ENCODE peak calls at places on chromosomes 16 and 17, in five cellular contexts. One of them, this sample, is unnamed.

GRCh38 chr16:1152123-1152638 is 725 bp upstream of the CACNA1H start:
- DNase-seq in tibial artery: no peak
- DNase-seq in CD8-positive, alpha-beta T cell: peak
- DNase-seq in NB4: no peak
- DNase-seq in PC-9: no peak
- DNase-seq in this sample: no peak

GRCh38 chr17:57966246-57966645 is 11.0 kb upstream of the CUEDC1 start:
- DNase-seq in tibial artery: no peak
- DNase-seq in CD8-positive, alpha-beta T cell: no peak
- DNase-seq in NB4: no peak
- DNase-seq in PC-9: no peak
- DNase-seq in this sample: no peak

GRCh38 chr16:55622930-55623561 is 32.7 kb upstream of the SLC6A2 start:
- DNase-seq in tibial artery: no peak
- DNase-seq in CD8-positive, alpha-beta T cell: no peak
- DNase-seq in NB4: peak
- DNase-seq in PC-9: peak
- DNase-seq in this sample: no peak

GRCh38 chr16:54270711-54271110 is 15.9 kb downstream of the IRX3 start:
- DNase-seq in tibial artery: peak
- DNase-seq in CD8-positive, alpha-beta T cell: no peak
- DNase-seq in NB4: peak
- DNase-seq in PC-9: no peak
- DNase-seq in this sample: no peak

GRCh38 chr16:67016681-67017450 is 12.1 kb upstream of the CBFB start:
- DNase-seq in tibial artery: peak
- DNase-seq in CD8-positive, alpha-beta T cell: no peak
- DNase-seq in NB4: no peak
- DNase-seq in PC-9: no peak
- DNase-seq in this sample: no peak

GRCh38 chr16:1543085-1543896 is 9.8 kb downstream of the TMEM204 start:
- DNase-seq in tibial artery: peak
- DNase-seq in CD8-positive, alpha-beta T cell: peak
- DNase-seq in NB4: peak
- DNase-seq in PC-9: peak
- DNase-seq in this sample: peak

GRCh38 chr16:85005278-85006069 is 5.9 kb downstream of the ZDHHC7 start:
- DNase-seq in tibial artery: peak
- DNase-seq in CD8-positive, alpha-beta T cell: no peak
- DNase-seq in NB4: no peak
- DNase-seq in PC-9: no peak
- DNase-seq in this sample: no peak

GRCh38 chr17:53950207-53950857 is 127.6 kb downstream of the KIF2B start:
- DNase-seq in tibial artery: no peak
- DNase-seq in CD8-positive, alpha-beta T cell: no peak
- DNase-seq in NB4: peak
- DNase-seq in PC-9: no peak
- DNase-seq in this sample: no peak

GRCh38 chr17:43521389-43521788 is 24.8 kb downstream of the ETV4 start:
- DNase-seq in tibial artery: peak
- DNase-seq in CD8-positive, alpha-beta T cell: no peak
- DNase-seq in NB4: no peak
- DNase-seq in PC-9: no peak
- DNase-seq in this sample: no peak

GRCh38 chr17:37088913-37089312 is 140.2 kb downstream of the AATF start:
- DNase-seq in tibial artery: no peak
- DNase-seq in CD8-positive, alpha-beta T cell: no peak
- DNase-seq in NB4: no peak
- DNase-seq in PC-9: no peak
- DNase-seq in this sample: no peak

GRCh38 chr17:80671039-80671822 is 126.6 kb downstream of the RPTOR start:
- DNase-seq in tibial artery: no peak
- DNase-seq in CD8-positive, alpha-beta T cell: no peak
- DNase-seq in NB4: no peak
- DNase-seq in PC-9: no peak
- DNase-seq in this sample: no peak

GRCh38 chr16:9798952-9799590 is 383.2 kb downstream of the GRIN2A start:
- DNase-seq in tibial artery: no peak
- DNase-seq in CD8-positive, alpha-beta T cell: no peak
- DNase-seq in NB4: no peak
- DNase-seq in PC-9: no peak
- DNase-seq in this sample: no peak

GRCh38 chr17:36880506-36880905 is 56.8 kb upstream of the LHX1 start:
- DNase-seq in tibial artery: no peak
- DNase-seq in CD8-positive, alpha-beta T cell: no peak
- DNase-seq in NB4: no peak
- DNase-seq in PC-9: no peak
- DNase-seq in this sample: no peak

GRCh38 chr17:55264273-55264639 is 504 bp upstream of the HLF start:
- DNase-seq in tibial artery: no peak
- DNase-seq in CD8-positive, alpha-beta T cell: no peak
- DNase-seq in NB4: no peak
- DNase-seq in PC-9: no peak
- DNase-seq in this sample: no peak

GRCh38 chr17:44522883-44523671 is 19.9 kb upstream of the GPATCH8 start:
- DNase-seq in tibial artery: peak
- DNase-seq in CD8-positive, alpha-beta T cell: peak
- DNase-seq in NB4: peak
- DNase-seq in PC-9: no peak
- DNase-seq in this sample: peak

GRCh38 chr16:11708421-11708820 is 34.2 kb downstream of the TXNDC11 start:
- DNase-seq in tibial artery: no peak
- DNase-seq in CD8-positive, alpha-beta T cell: no peak
- DNase-seq in NB4: no peak
- DNase-seq in PC-9: no peak
- DNase-seq in this sample: no peak

GRCh38 chr17:61335105-61335844 is 64.4 kb upstream of the TBX2 start:
- DNase-seq in tibial artery: no peak
- DNase-seq in CD8-positive, alpha-beta T cell: no peak
- DNase-seq in NB4: no peak
- DNase-seq in PC-9: no peak
- DNase-seq in this sample: no peak

GRCh38 chr16:22388101-22388644 is 13.8 kb upstream of the CDR2 start:
- DNase-seq in tibial artery: no peak
- DNase-seq in CD8-positive, alpha-beta T cell: no peak
- DNase-seq in NB4: no peak
- DNase-seq in PC-9: no peak
- DNase-seq in this sample: no peak

DNA sequence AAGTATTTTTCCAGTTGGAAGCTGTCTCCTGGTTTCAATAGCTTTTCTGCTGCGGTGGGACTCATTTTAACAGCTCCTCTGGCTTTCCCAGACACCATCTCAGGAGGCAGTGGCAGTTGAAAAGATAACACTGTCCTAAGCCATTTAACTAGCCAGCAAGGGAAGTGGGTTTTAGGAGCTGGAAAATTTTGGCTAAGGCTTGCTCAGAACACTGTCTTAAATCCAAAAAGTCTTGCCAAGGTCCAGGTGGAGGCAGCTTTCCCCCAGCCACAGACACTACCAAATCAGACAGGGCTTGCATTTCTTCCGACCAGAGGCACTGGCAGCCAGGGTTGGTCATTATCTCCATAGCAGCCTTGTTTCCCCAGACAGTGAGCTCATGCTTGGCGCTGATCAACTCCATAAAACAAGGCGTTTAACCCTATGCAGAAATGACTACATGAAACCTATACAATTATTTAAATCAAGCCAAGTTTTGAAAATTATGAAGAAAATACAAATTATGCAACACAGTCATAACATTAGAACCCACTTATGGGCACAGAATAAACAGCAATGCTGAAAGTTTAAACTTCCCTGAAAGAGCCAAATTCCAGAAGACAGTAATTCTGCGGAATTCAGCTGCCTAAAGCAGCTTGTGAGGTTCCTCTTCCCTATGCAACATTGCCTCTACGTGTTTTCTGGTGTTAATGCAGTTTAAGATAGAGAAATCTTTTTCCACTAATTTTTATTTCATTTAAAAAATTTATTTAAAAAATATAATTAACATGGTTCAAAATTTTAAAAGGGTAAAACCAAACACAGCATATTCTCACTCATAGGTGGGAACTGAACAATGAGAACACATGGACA is 25.0 kb downstream of the GABARAPL2 start:
- DNase-seq in tibial artery: peak
- DNase-seq in CD8-positive, alpha-beta T cell: no peak
- DNase-seq in NB4: no peak
- DNase-seq in PC-9: no peak
- DNase-seq in this sample: no peak
- H3K4me3 ChIP-seq in tibial artery: no peak
- H3K4me3 ChIP-seq in CD8-positive, alpha-beta T cell: no peak
- H3K4me3 ChIP-seq in NB4: no peak
- H3K4me3 ChIP-seq in PC-9: no peak
- H3K4me3 ChIP-seq in this sample: no peak

DNA sequence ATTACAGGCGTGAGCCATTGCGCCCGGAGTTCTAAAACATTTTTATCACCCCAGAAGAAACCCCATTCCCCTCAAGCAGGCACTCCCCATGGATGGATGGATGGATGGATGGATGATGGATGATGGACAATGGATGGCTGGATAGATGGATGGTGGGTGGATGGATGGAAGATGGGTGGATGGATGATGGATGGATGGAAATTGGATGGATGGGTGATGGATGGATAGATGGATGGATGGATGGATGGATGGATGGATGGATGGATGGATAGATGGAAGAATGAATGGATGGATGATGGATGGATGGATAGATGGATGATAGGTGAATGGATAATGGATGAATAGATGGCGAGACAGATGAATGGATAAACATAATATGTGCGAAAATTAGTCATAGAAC is 16.5 kb downstream of the PLA2G10 start:
- DNase-seq in tibial artery: no peak
- DNase-seq in CD8-positive, alpha-beta T cell: no peak
- DNase-seq in NB4: no peak
- DNase-seq in PC-9: no peak
- DNase-seq in this sample: no peak
- TF ChIP-seq CTCF in tibial artery: no peak
- TF ChIP-seq CTCF in CD8-positive, alpha-beta T cell: no peak
- TF ChIP-seq CTCF in NB4: no peak
- TF ChIP-seq CTCF in PC-9: no peak
- TF ChIP-seq CTCF in this sample: no peak

DNA sequence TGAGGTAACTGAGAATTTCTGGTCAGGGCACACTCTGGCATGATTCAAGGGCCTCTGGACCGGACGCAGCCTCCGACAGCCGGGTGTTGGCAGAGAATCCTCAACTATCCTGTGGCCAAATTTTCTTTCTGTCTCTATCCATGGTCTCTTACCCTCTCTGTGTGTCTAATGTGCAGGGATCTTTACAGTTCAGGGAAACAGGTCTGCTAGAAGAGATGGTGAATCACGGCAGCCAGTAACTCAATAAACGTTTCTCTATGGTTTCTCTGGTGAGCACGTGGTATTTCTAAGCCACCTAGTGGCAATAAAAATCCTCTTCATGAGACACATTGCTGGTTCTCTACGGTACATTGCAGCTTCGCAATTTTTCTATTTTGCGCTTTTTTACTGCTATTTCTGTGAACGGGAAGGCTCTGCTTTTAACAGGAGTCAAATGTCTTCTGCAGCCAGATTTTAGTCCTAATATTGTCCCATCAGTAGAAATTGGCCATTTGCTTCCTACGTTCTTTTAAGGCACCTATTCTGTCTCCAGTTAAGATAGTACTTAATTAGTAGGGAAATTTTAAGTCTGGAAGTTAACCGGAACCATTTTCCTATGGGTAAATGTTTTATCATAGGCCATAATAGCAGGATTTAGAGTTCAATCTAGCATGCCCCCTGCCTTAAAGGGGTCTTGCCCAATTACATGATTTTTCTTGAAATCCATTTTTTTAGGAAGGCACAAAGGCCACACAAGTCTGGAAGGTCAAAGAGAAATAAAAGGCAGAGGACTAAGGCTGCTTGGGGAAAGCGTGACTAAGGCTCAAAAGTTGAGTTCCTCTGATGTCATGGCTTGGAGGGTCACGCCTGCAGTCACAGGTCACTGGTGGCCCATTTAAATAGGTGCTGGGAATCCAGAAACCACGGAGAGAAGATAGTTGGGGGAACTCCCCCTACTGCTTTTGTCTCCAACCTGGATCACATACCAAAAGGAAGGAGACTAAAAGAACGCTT is 31.5 kb downstream of the QPRT start:
- DNase-seq in tibial artery: no peak
- DNase-seq in CD8-positive, alpha-beta T cell: peak
- DNase-seq in NB4: peak
- DNase-seq in PC-9: peak
- DNase-seq in this sample: peak
- H3K4me3 ChIP-seq in tibial artery: no peak
- H3K4me3 ChIP-seq in CD8-positive, alpha-beta T cell: no peak
- H3K4me3 ChIP-seq in NB4: no peak
- H3K4me3 ChIP-seq in PC-9: no peak
- H3K4me3 ChIP-seq in this sample: no peak

GRCh38 chr16:74275031-74275636 is 21.5 kb upstream of the PSMD7 start:
- DNase-seq in tibial artery: no peak
- DNase-seq in CD8-positive, alpha-beta T cell: no peak
- DNase-seq in NB4: peak
- DNase-seq in PC-9: peak
- DNase-seq in this sample: peak
- TF ChIP-seq CTCF in tibial artery: peak
- TF ChIP-seq CTCF in CD8-positive, alpha-beta T cell: peak
- TF ChIP-seq CTCF in NB4: peak
- TF ChIP-seq CTCF in PC-9: peak
- TF ChIP-seq CTCF in this sample: peak

GRCh38 chr16:65769776-65770438 is 596.6 kb upstream of the CDH5 start:
- DNase-seq in tibial artery: no peak
- DNase-seq in CD8-positive, alpha-beta T cell: no peak
- DNase-seq in NB4: peak
- DNase-seq in PC-9: no peak
- DNase-seq in this sample: peak
- H3K4me3 ChIP-seq in tibial artery: no peak
- H3K4me3 ChIP-seq in CD8-positive, alpha-beta T cell: no peak
- H3K4me3 ChIP-seq in NB4: no peak
- H3K4me3 ChIP-seq in PC-9: no peak
- H3K4me3 ChIP-seq in this sample: no peak

GRCh38 chr17:50697076-50697475 is 10.6 kb downstream of the ANKRD40 start:
- DNase-seq in tibial artery: no peak
- DNase-seq in CD8-positive, alpha-beta T cell: no peak
- DNase-seq in NB4: no peak
- DNase-seq in PC-9: no peak
- DNase-seq in this sample: no peak

GRCh38 chr17:50693041-50693682 is 14.6 kb downstream of the ANKRD40 start:
- DNase-seq in tibial artery: no peak
- DNase-seq in CD8-positive, alpha-beta T cell: no peak
- DNase-seq in NB4: no peak
- DNase-seq in PC-9: peak
- DNase-seq in this sample: no peak

GRCh38 chr17:50697663-50698272 is 9.9 kb downstream of the ANKRD40 start:
- DNase-seq in tibial artery: no peak
- DNase-seq in CD8-positive, alpha-beta T cell: no peak
- DNase-seq in NB4: no peak
- DNase-seq in PC-9: no peak
- DNase-seq in this sample: no peak

GRCh38 chr17:50699410-50699809 is 8.3 kb downstream of the ANKRD40 start:
- DNase-seq in tibial artery: no peak
- DNase-seq in CD8-positive, alpha-beta T cell: no peak
- DNase-seq in NB4: no peak
- DNase-seq in PC-9: peak
- DNase-seq in this sample: no peak

GRCh38 chr17:50696365-50696879 is 11.3 kb downstream of the ANKRD40 start:
- DNase-seq in tibial artery: no peak
- DNase-seq in CD8-positive, alpha-beta T cell: no peak
- DNase-seq in NB4: no peak
- DNase-seq in PC-9: no peak
- DNase-seq in this sample: peak
- TF ChIP-seq CTCF in tibial artery: no peak
- TF ChIP-seq CTCF in CD8-positive, alpha-beta T cell: no peak
- TF ChIP-seq CTCF in NB4: no peak
- TF ChIP-seq CTCF in PC-9: no peak
- TF ChIP-seq CTCF in this sample: no peak